ENCODE peak calls at places on chromosomes 6 and 20, in eight cellular contexts. U is naive thymus-derived CD8-positive, alpha-beta T cell; R is NCI-H1105 treated with DMSO at 0.1 percent for 48 hours; X is NCI-H460; V is nucleus accumbens; T is transverse colon; I is K562; G is fibroblast of lung. O is an unnamed sample.
A peak's percentile ranks its signal among the peaks of the same experiment; 100 is the strongest.

GRCh38 chr20:54062812-54063280 is 7.5 kb downstream of the BCAS1 start:
- DNase-seq in G (peak; percentile 66), V (no peak), T (no peak), R (peak; percentile 57), X (peak; percentile 43), U (peak; percentile 38), I (peak; percentile 59), O (peak; percentile 37)

GRCh38 chr20:61045876-61046585 is 206.0 kb upstream of the CDH4 start:
- DNase-seq in U (no peak), R (no peak), V (peak; percentile 17), G (no peak), X (no peak), T (no peak), I (no peak), O (no peak)

GRCh38 chr20:63924241-63924640 is 29.3 kb downstream of the DNAJC5 start:
- DNase-seq in X (no peak), G (no peak), V (no peak), I (no peak), R (no peak), U (no peak), T (no peak), O (no peak)

GRCh38 chr6:70180183-70180903 is 122.5 kb downstream of the COL9A1 start:
- DNase-seq in R (no peak), X (no peak), T (no peak), G (no peak), U (no peak), V (no peak), I (no peak), O (no peak)

GRCh38 chr6:2763345-2763841 is 1.8 kb upstream of the WRNIP1 start:
- DNase-seq in R (no peak), G (no peak), T (no peak), V (no peak), X (no peak), U (no peak), I (no peak), O (no peak)

GRCh38 chr6:31057426-31058003 is 47.2 kb downstream of the MUC22 start:
- DNase-seq in V (no peak), U (no peak), I (no peak), R (no peak), T (no peak), X (no peak), G (peak; percentile 29), O (no peak)

GRCh38 chr6:143940011-143940597 is 68.0 kb downstream of the PLAGL1 start:
- DNase-seq in I (peak; percentile 81), U (peak; percentile 66), T (peak; percentile 62), G (peak; percentile 53), X (peak; percentile 19), V (no peak), R (peak; percentile 64), O (peak; percentile 85)

GRCh38 chr6:122580731-122581130 is 29.5 kb upstream of the PKIB start:
- DNase-seq in X (no peak), V (no peak), I (peak; percentile 10), R (no peak), U (no peak), T (no peak), G (no peak), O (no peak)

GRCh38 chr6:74510878-74511277 is 695.0 kb downstream of the COL12A1 start:
- DNase-seq in U (no peak), V (no peak), I (no peak), X (no peak), R (no peak), G (peak; percentile 9), T (no peak), O (no peak)

GRCh38 chr6:151763303-151763702 is 44.2 kb upstream of the ESR1 start:
- DNase-seq in I (no peak), R (no peak), T (no peak), U (no peak), G (peak; percentile 13), X (no peak), V (no peak), O (no peak)

GRCh38 chr20:6053776-6054688 is at the start of gene LRRN4:
- DNase-seq in V (no peak), I (no peak), R (peak; percentile 91), G (no peak), T (no peak), U (no peak), X (no peak), O (no peak)

GRCh38 chr6:54515013-54515412 is 206.8 kb downstream of the TINAG start:
- DNase-seq in G (no peak), V (no peak), I (no peak), U (no peak), T (no peak), X (no peak), R (peak; percentile 69), O (no peak)

GRCh38 chr6:107822154-107823046 is 1.7 kb downstream of the SCML4 start:
- DNase-seq in G (no peak), V (no peak), T (peak; percentile 26), U (peak; percentile 82), I (no peak), R (no peak), X (no peak), O (peak; percentile 43)

GRCh38 chr20:43752561-43753301 is 25.9 kb upstream of the GTSF1L start:
- DNase-seq in U (no peak), T (peak; percentile 62), V (no peak), I (no peak), R (no peak), G (peak; percentile 89), X (no peak), O (peak; percentile 24)

GRCh38 chr20:57002066-57002570 is 264.3 kb downstream of the BMP7 start:
- DNase-seq in R (no peak), I (no peak), G (no peak), V (no peak), T (no peak), U (no peak), X (no peak), O (no peak)

GRCh38 chr6:83853178-83853967 is at the start of gene RIPPLY2:
- DNase-seq in R (peak; percentile 80), G (peak; percentile 56), V (peak; percentile 13), U (no peak), I (no peak), T (peak; percentile 7), X (no peak), O (no peak)

GRCh38 chr6:26175428-26176181 is 88.4 kb downstream of the HFE start:
- DNase-seq in X (no peak), G (peak; percentile 83), T (peak; percentile 62), V (no peak), U (peak; percentile 73), I (peak; percentile 74), R (peak; percentile 49), O (peak; percentile 58)

GRCh38 chr6:104702126-104702841 is 157.4 kb downstream of the HACE1 start:
- DNase-seq in V (no peak), U (no peak), I (no peak), T (no peak), G (no peak), X (no peak), R (no peak), O (no peak)

GRCh38 chr20:36653456-36653855 is 7.5 kb upstream of the SLA2 start:
- DNase-seq in U (no peak), G (no peak), I (no peak), X (no peak), T (no peak), R (no peak), V (no peak), O (no peak)

GRCh38 chr20:187733-188132 is 1.8 kb downstream of the DEFB128 start:
- DNase-seq in G (no peak), U (no peak), V (no peak), R (no peak), T (no peak), I (no peak), X (no peak), O (no peak)

GRCh38 chr20:17659801-17660200 is 22.2 kb downstream of the RRBP1 start:
- DNase-seq in I (no peak), X (no peak), R (no peak), G (no peak), V (no peak), T (no peak), U (no peak), O (no peak)

GRCh38 chr6:165478581-165478980 is 169.2 kb upstream of the C6orf118 start:
- DNase-seq in U (no peak), T (no peak), R (no peak), X (no peak), I (no peak), G (no peak), V (no peak), O (no peak)

GRCh38 chr6:19812512-19813119 is 24.6 kb upstream of the ID4 start:
- DNase-seq in X (peak; percentile 30), G (peak; percentile 68), T (no peak), U (no peak), V (no peak), R (peak; percentile 46), I (peak; percentile 34), O (no peak)

GRCh38 chr6:44636576-44637248 is 249.2 kb downstream of the CDC5L start:
- DNase-seq in R (no peak), G (no peak), V (no peak), I (no peak), X (no peak), U (no peak), T (no peak), O (no peak)

GRCh38 chr6:91476000-91476399 is 889.1 kb upstream of the MAP3K7 start:
- DNase-seq in I (no peak), U (no peak), X (no peak), V (no peak), T (peak; percentile 13), G (peak; percentile 89), R (no peak), O (no peak)

GRCh38 chr20:61846074-61846473 is 219.6 kb downstream of the TAF4 start:
- DNase-seq in U (no peak), T (no peak), R (no peak), G (no peak), V (no peak), X (no peak), I (no peak), O (no peak)